ENCODE peak calls at places on chromosome 6, in five cellular contexts. T, U, G, P and E are unnamed samples.

GRCh38 chr6:16964553-16965499 is 137.0 kb upstream of the STMND1 start:
- DNase-seq in G (peak; percentile 36), U (peak; percentile 83), P (peak; percentile 23), T (peak; percentile 80), E (peak; percentile 87)

GRCh38 chr6:1778693-1779235 is 169.0 kb downstream of the FOXC1 start:
- DNase-seq in T (no peak), G (no peak), P (no peak), U (no peak), E (peak; percentile 47)

GRCh38 chr6:122381494-122382083 is 17.9 kb upstream of the HSF2 start:
- DNase-seq in T (no peak), U (peak; percentile 70), P (peak; percentile 17), G (peak; percentile 63), E (peak; percentile 80)

GRCh38 chr6:141464490-141464889 is 668.2 kb upstream of the GJE1 start:
- DNase-seq in U (no peak), P (no peak), G (no peak), T (no peak), E (no peak)

GRCh38 chr6:74720923-74721322 is 484.9 kb downstream of the COL12A1 start:
- DNase-seq in P (no peak), T (no peak), U (no peak), G (no peak), E (no peak)

GRCh38 chr6:102215425-102215824 is 821.9 kb downstream of the GRIK2 start:
- DNase-seq in P (no peak), G (no peak), U (no peak), T (no peak), E (no peak)

GRCh38 chr6:119436583-119436982 is 87.0 kb upstream of the MAN1A1 start:
- DNase-seq in G (no peak), P (no peak), T (no peak), U (no peak), E (no peak)

GRCh38 chr6:72464791-72465691 is 156.8 kb upstream of the KCNQ5 start:
- DNase-seq in T (peak; percentile 53), U (peak; percentile 13), P (no peak), G (no peak), E (no peak)

GRCh38 chr6:39892490-39893129 is 41.7 kb downstream of the MOCS1 start:
- DNase-seq in P (no peak), T (peak; percentile 76), G (peak; percentile 36), U (peak; percentile 67), E (peak; percentile 76)

GRCh38 chr6:170094686-170095272 is 196.1 kb downstream of the DLL1 start:
- DNase-seq in U (no peak), T (peak; percentile 35), G (no peak), P (no peak), E (no peak)

GRCh38 chr6:122014961-122015360 is 384.5 kb upstream of the HSF2 start:
- DNase-seq in P (no peak), T (no peak), G (no peak), U (no peak), E (no peak)

GRCh38 chr6:12060780-12061619 is 48.9 kb downstream of the HIVEP1 start:
- DNase-seq in G (no peak), T (peak; percentile 81), U (peak; percentile 58), P (peak; percentile 75), E (no peak)

GRCh38 chr6:100232791-100233573 is 231.7 kb downstream of the SIM1 start:
- DNase-seq in P (no peak), U (no peak), T (no peak), G (no peak), E (no peak)

GRCh38 chr6:41427642-41428401 is 92.4 kb downstream of the NCR2 start:
- DNase-seq in G (no peak), U (no peak), T (peak; percentile 66), P (no peak), E (peak; percentile 68)

GRCh38 chr6:80338201-80338836 is 231.8 kb downstream of the BCKDHB start:
- DNase-seq in G (peak; percentile 37), P (no peak), U (peak; percentile 58), T (peak; percentile 48), E (peak; percentile 84)

GRCh38 chr6:5510734-5511133 is 249.4 kb downstream of the FARS2 start:
- DNase-seq in P (no peak), U (no peak), T (no peak), G (no peak), E (no peak)

GRCh38 chr6:8321671-8322404 is 113.5 kb downstream of the SLC35B3 start:
- DNase-seq in T (no peak), P (no peak), G (no peak), U (no peak), E (no peak)

GRCh38 chr6:149806127-149806526 is 56.6 kb downstream of the PCMT1 start:
- DNase-seq in G (peak; percentile 65), P (no peak), U (no peak), T (no peak), E (peak; percentile 1)

GRCh38 chr6:20448828-20449227 is 47.1 kb downstream of the E2F3 start:
- DNase-seq in T (no peak), U (no peak), G (no peak), P (no peak), E (no peak)
- H3K4me3 ChIP-seq in T (no peak overlapping the region), U (no peak overlapping the region), G (no peak overlapping the region), P (no peak overlapping the region), E (no peak overlapping the region)

GRCh38 chr6:33441457-33441856 is 12.9 kb upstream of the ZBTB9 start:
- DNase-seq in U (no peak), G (no peak), P (no peak), T (no peak), E (no peak)
- H3K4me3 ChIP-seq in U (no peak overlapping the region), G (no peak overlapping the region), P (no peak overlapping the region), T (no peak overlapping the region), E (no peak overlapping the region)

GRCh38 chr6:47144306-47144705 is 102.2 kb upstream of the ADGRF1 start:
- DNase-seq in G (no peak), P (no peak), U (no peak), T (no peak), E (no peak)
- H3K4me3 ChIP-seq in G (no peak overlapping the region), P (no peak overlapping the region), U (no peak overlapping the region), T (no peak overlapping the region), E (no peak overlapping the region)

GRCh38 chr6:35016417-35017221 is 124.5 kb downstream of the TCP11 start:
- DNase-seq in U (peak; percentile 82), P (no peak), T (no peak), G (no peak), E (peak; percentile 55)
- H3K4me3 ChIP-seq in U (no peak overlapping the region), P (no peak overlapping the region), T (peak overlapping the region; percentile 30), G (no peak overlapping the region), E (no peak overlapping the region)